ENCODE peak calls at places on chromosome 2, in eight cellular contexts. One of them, this sample, is unnamed.

GRCh38 chr2:102657770-102658169 is 38.4 kb downstream of the SLC9A2 start:
- DNase-seq in esophagus squamous epithelium: no peak
- DNase-seq in tibial nerve: no peak
- DNase-seq in ovary: no peak
- DNase-seq in breast epithelium: no peak
- DNase-seq in stomach: no peak
- DNase-seq in IMR-90: no peak
- DNase-seq in A549: peak; percentile 26
- DNase-seq in this sample: no peak

GRCh38 chr2:229947544-229947943 is 25.2 kb downstream of the FBXO36 start:
- DNase-seq in esophagus squamous epithelium: no peak
- DNase-seq in tibial nerve: no peak
- DNase-seq in ovary: no peak
- DNase-seq in breast epithelium: no peak
- DNase-seq in stomach: no peak
- DNase-seq in IMR-90: no peak
- DNase-seq in A549: no peak
- DNase-seq in this sample: no peak

GRCh38 chr2:26913599-26914285 is 56.7 kb upstream of the MAPRE3 start:
- DNase-seq in esophagus squamous epithelium: no peak
- DNase-seq in tibial nerve: no peak
- DNase-seq in ovary: no peak
- DNase-seq in breast epithelium: no peak
- DNase-seq in stomach: no peak
- DNase-seq in IMR-90: peak; percentile 34
- DNase-seq in A549: no peak
- DNase-seq in this sample: no peak

GRCh38 chr2:153770359-153770991 is 101.2 kb upstream of the GALNT13 start:
- DNase-seq in esophagus squamous epithelium: no peak
- DNase-seq in tibial nerve: no peak
- DNase-seq in ovary: no peak
- DNase-seq in breast epithelium: no peak
- DNase-seq in stomach: no peak
- DNase-seq in IMR-90: no peak
- DNase-seq in A549: peak; percentile 13
- DNase-seq in this sample: no peak

GRCh38 chr2:128363991-128364390 is 45.3 kb upstream of the HS6ST1 start:
- DNase-seq in esophagus squamous epithelium: no peak
- DNase-seq in tibial nerve: no peak
- DNase-seq in ovary: no peak
- DNase-seq in breast epithelium: no peak
- DNase-seq in stomach: no peak
- DNase-seq in IMR-90: no peak
- DNase-seq in A549: no peak
- DNase-seq in this sample: no peak

GRCh38 chr2:97761192-97761591 is 47.8 kb downstream of the ZAP70 start:
- DNase-seq in esophagus squamous epithelium: no peak
- DNase-seq in tibial nerve: no peak
- DNase-seq in ovary: no peak
- DNase-seq in breast epithelium: no peak
- DNase-seq in stomach: peak; percentile 45
- DNase-seq in IMR-90: no peak
- DNase-seq in A549: no peak
- DNase-seq in this sample: no peak

GRCh38 chr2:136013962-136014361 is 28.5 kb upstream of the DARS1 start:
- DNase-seq in esophagus squamous epithelium: no peak
- DNase-seq in tibial nerve: no peak
- DNase-seq in ovary: no peak
- DNase-seq in breast epithelium: no peak
- DNase-seq in stomach: no peak
- DNase-seq in IMR-90: no peak
- DNase-seq in A549: no peak
- DNase-seq in this sample: no peak

GRCh38 chr2:46122971-46123365 is 174.2 kb upstream of the EPAS1 start:
- DNase-seq in esophagus squamous epithelium: no peak
- DNase-seq in tibial nerve: no peak
- DNase-seq in ovary: no peak
- DNase-seq in breast epithelium: no peak
- DNase-seq in stomach: no peak
- DNase-seq in IMR-90: no peak
- DNase-seq in A549: no peak
- DNase-seq in this sample: no peak

GRCh38 chr2:127015106-127015910 is 91.6 kb downstream of the BIN1 start:
- DNase-seq in esophagus squamous epithelium: no peak
- DNase-seq in tibial nerve: no peak
- DNase-seq in ovary: no peak
- DNase-seq in breast epithelium: no peak
- DNase-seq in stomach: no peak
- DNase-seq in IMR-90: no peak
- DNase-seq in A549: no peak
- DNase-seq in this sample: no peak

GRCh38 chr2:126700677-126701076 is 44.7 kb downstream of the GYPC start:
- DNase-seq in esophagus squamous epithelium: no peak
- DNase-seq in tibial nerve: no peak
- DNase-seq in ovary: no peak
- DNase-seq in breast epithelium: no peak
- DNase-seq in stomach: no peak
- DNase-seq in IMR-90: peak; percentile 81
- DNase-seq in A549: peak; percentile 9
- DNase-seq in this sample: no peak

DNA sequence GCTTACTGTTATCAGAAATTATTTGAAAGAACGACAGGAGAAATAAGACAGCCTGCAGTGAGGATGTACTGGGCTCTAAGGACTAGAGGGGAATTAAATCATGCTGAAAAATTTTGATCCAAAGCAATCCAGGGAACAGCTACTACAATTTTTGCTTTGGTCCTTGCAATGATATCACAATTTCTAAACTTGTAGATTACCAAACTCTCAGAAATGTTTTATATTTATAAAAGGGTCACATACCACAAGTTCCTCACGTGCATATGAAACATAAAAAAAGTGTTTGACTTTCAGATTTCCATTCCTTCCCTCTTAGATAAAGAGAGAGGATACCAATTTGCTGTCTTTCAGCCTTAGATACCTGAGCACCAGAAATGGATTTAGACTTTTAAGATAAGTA is 261.2 kb downstream of the STK39 start:
- DNase-seq in esophagus squamous epithelium: no peak
- DNase-seq in tibial nerve: no peak
- DNase-seq in ovary: no peak
- DNase-seq in breast epithelium: no peak
- DNase-seq in stomach: no peak
- DNase-seq in IMR-90: peak; percentile 63
- DNase-seq in A549: no peak
- DNase-seq in this sample: no peak
- H3K27ac ChIP-seq in esophagus squamous epithelium: no peak overlapping the region
- H3K27ac ChIP-seq in tibial nerve: no peak overlapping the region
- H3K27ac ChIP-seq in ovary: no peak overlapping the region
- H3K27ac ChIP-seq in breast epithelium: no peak overlapping the region
- H3K27ac ChIP-seq in stomach: no peak overlapping the region
- H3K27ac ChIP-seq in IMR-90: peak overlapping the region; percentile 57
- H3K27ac ChIP-seq in A549: no peak overlapping the region
- H3K27ac ChIP-seq in this sample: no peak overlapping the region

GRCh38 chr2:200713704-200714064 is 98.0 kb upstream of the BZW1 start:
- DNase-seq in esophagus squamous epithelium: no peak
- DNase-seq in tibial nerve: no peak
- DNase-seq in ovary: peak; percentile 21
- DNase-seq in breast epithelium: no peak
- DNase-seq in stomach: no peak
- DNase-seq in IMR-90: no peak
- DNase-seq in A549: no peak
- DNase-seq in this sample: no peak

GRCh38 chr2:200708951-200709350 is 102.8 kb upstream of the BZW1 start:
- DNase-seq in esophagus squamous epithelium: no peak
- DNase-seq in tibial nerve: no peak
- DNase-seq in ovary: no peak
- DNase-seq in breast epithelium: no peak
- DNase-seq in stomach: no peak
- DNase-seq in IMR-90: no peak
- DNase-seq in A549: no peak
- DNase-seq in this sample: no peak

GRCh38 chr2:200713003-200713703 is 98.6 kb upstream of the BZW1 start:
- DNase-seq in esophagus squamous epithelium: peak; percentile 76
- DNase-seq in tibial nerve: peak; percentile 61
- DNase-seq in ovary: peak; percentile 68
- DNase-seq in breast epithelium: peak; percentile 81
- DNase-seq in stomach: peak; percentile 86
- DNase-seq in IMR-90: peak; percentile 95
- DNase-seq in A549: peak; percentile 96
- DNase-seq in this sample: peak; percentile 89
- TF ChIP-seq POLR2A in esophagus squamous epithelium: no peak
- TF ChIP-seq POLR2A in tibial nerve: peak; percentile 69
- TF ChIP-seq POLR2A in ovary: peak; percentile 34
- TF ChIP-seq POLR2A in breast epithelium: no peak
- TF ChIP-seq POLR2A in stomach: peak; percentile 27
- TF ChIP-seq POLR2A in IMR-90: peak; percentile 70
- TF ChIP-seq POLR2A in A549: peak; percentile 53
- TF ChIP-seq POLR2A in this sample: peak; percentile 65

GRCh38 chr2:43003702-43004101 is 211.3 kb upstream of the HAAO start:
- DNase-seq in esophagus squamous epithelium: no peak
- DNase-seq in tibial nerve: no peak
- DNase-seq in ovary: no peak
- DNase-seq in breast epithelium: no peak
- DNase-seq in stomach: no peak
- DNase-seq in IMR-90: no peak
- DNase-seq in A549: no peak
- DNase-seq in this sample: peak; percentile 20
- H3K27ac ChIP-seq in esophagus squamous epithelium: no peak overlapping the region
- H3K27ac ChIP-seq in tibial nerve: no peak overlapping the region
- H3K27ac ChIP-seq in ovary: no peak overlapping the region
- H3K27ac ChIP-seq in breast epithelium: no peak overlapping the region
- H3K27ac ChIP-seq in stomach: peak overlapping the region; percentile 87
- H3K27ac ChIP-seq in IMR-90: no peak overlapping the region
- H3K27ac ChIP-seq in A549: no peak overlapping the region
- H3K27ac ChIP-seq in this sample: no peak overlapping the region

GRCh38 chr2:218322756-218323525 is 30.6 kb upstream of the TMBIM1 start:
- DNase-seq in esophagus squamous epithelium: no peak
- DNase-seq in tibial nerve: peak; percentile 26
- DNase-seq in ovary: peak; percentile 81
- DNase-seq in breast epithelium: peak; percentile 46
- DNase-seq in stomach: peak; percentile 79
- DNase-seq in IMR-90: peak; percentile 54
- DNase-seq in A549: peak; percentile 91
- DNase-seq in this sample: peak; percentile 80
- TF ChIP-seq POLR2A in esophagus squamous epithelium: no peak
- TF ChIP-seq POLR2A in tibial nerve: peak; percentile 48
- TF ChIP-seq POLR2A in ovary: peak; percentile 1
- TF ChIP-seq POLR2A in breast epithelium: no peak
- TF ChIP-seq POLR2A in stomach: no peak
- TF ChIP-seq POLR2A in IMR-90: no peak
- TF ChIP-seq POLR2A in A549: peak; percentile 55
- TF ChIP-seq POLR2A in this sample: no peak

This sample was measured in suprapubic skin.